ENCODE peak calls at places on chromosomes 5 and 9, in nine cellular contexts. N is ovary; B is central memory CD4-positive, alpha-beta T cell; Q is effector memory CD8-positive, alpha-beta T cell; F is germinal center; J is amniotic stem cell; K is GM12891; Y is upper lobe of right lung; R is nephron progenitor cell. P is an unnamed sample.

GRCh38 chr5:151139015-151139414 is 18.6 kb downstream of the ANXA6 start:
- DNase-seq in R (no peak), F (no peak), N (no peak), B (peak), J (no peak), Y (no peak), K (no peak), Q (peak), P (no peak)

GRCh38 chr5:117405197-117405596 is 830.6 kb upstream of the SEMA6A start:
- DNase-seq in B (no peak), K (no peak), J (no peak), Y (no peak), Q (no peak), F (no peak), N (no peak), R (no peak), P (no peak)

GRCh38 chr5:154406231-154406630 is 39.6 kb upstream of the SAP30L start:
- DNase-seq in J (no peak), Q (no peak), Y (no peak), B (no peak), N (no peak), F (no peak), K (no peak), R (no peak), P (no peak)

GRCh38 chr5:95748133-95748532 is 17.0 kb downstream of the RHOBTB3 start:
- DNase-seq in N (no peak), J (no peak), B (no peak), Y (no peak), K (no peak), F (no peak), R (no peak), Q (no peak), P (no peak)

GRCh38 chr9:94783121-94783664 is 56.7 kb downstream of the AOPEP start:
- DNase-seq in Y (peak), F (no peak), N (peak), R (peak), B (peak), J (peak), Q (peak), K (no peak), P (no peak)

GRCh38 chr9:20898885-20899554 is 132.4 kb downstream of the HACD4 start:
- DNase-seq in B (no peak), K (no peak), F (no peak), N (no peak), J (no peak), Y (no peak), R (no peak), Q (no peak), P (no peak)

GRCh38 chr5:43008369-43009158 is 31.6 kb downstream of the ANXA2R start:
- DNase-seq in J (no peak), B (peak), F (peak), N (peak), Y (peak), Q (peak), R (peak), K (no peak), P (peak)

GRCh38 chr9:79120533-79121315 is 451.0 kb upstream of the TLE4 start:
- DNase-seq in Y (no peak), K (no peak), R (no peak), B (no peak), F (no peak), Q (no peak), N (no peak), J (no peak), P (no peak)

GRCh38 chr5:148145916-148146315 is 22.4 kb upstream of the SPINK14 start:
- DNase-seq in F (no peak), Y (no peak), Q (no peak), R (no peak), N (no peak), K (no peak), B (no peak), J (no peak), P (no peak)

GRCh38 chr5:106423109-106423897 is 1247.4 kb downstream of the EFNA5 start:
- DNase-seq in F (no peak), R (peak), Y (no peak), J (no peak), B (no peak), Q (no peak), N (no peak), K (no peak), P (no peak)

GRCh38 chr5:117713585-117714198 is 1139.1 kb upstream of the SEMA6A start:
- DNase-seq in J (no peak), B (no peak), K (no peak), F (no peak), Y (no peak), R (no peak), Q (no peak), N (no peak), P (no peak)

P was measured in GM12864.